ENCODE peak calls at places on chromosomes 16 and 17, in seven cellular contexts. Y is stimulated activated CD4-positive, alpha-beta T cell treated with anti-CD3 and anti-CD28 coated beads, Interleukin-2, amount 100 ng/mL, for 48 hours; L is activated naive CD4-positive, alpha-beta T cell; A is Right ventricle myocardium superior; I is H9; F is hypothalamus; J is T47D. C is an unnamed sample.

GRCh38 chr17:30218689-30219266 is 16.7 kb downstream of the SLC6A4 start:
- DNase-seq in Y (no peak), L (no peak), A (no peak), I (no peak), F (no peak), J (no peak), C (no peak)

GRCh38 chr17:43015579-43015978 is 6.6 kb downstream of the VAT1 start:
- DNase-seq in Y (no peak), L (no peak), A (peak), I (no peak), F (no peak), J (no peak), C (peak)

GRCh38 chr16:64964126-64964540 is 157.7 kb downstream of the CDH11 start:
- DNase-seq in Y (no peak), L (no peak), A (no peak), I (no peak), F (no peak), J (no peak), C (no peak)

GRCh38 chr16:66240088-66240487 is 126.4 kb upstream of the CDH5 start:
- DNase-seq in Y (no peak), L (no peak), A (no peak), I (no peak), F (no peak), J (no peak), C (no peak)

GRCh38 chr16:12250578-12250977 is 274.0 kb downstream of the SNX29 start:
- DNase-seq in Y (no peak), L (no peak), A (no peak), I (no peak), F (no peak), J (no peak), C (no peak)

GRCh38 chr16:87654826-87655225 is 52.5 kb downstream of the JPH3 start:
- DNase-seq in Y (no peak), L (no peak), A (no peak), I (no peak), F (no peak), J (no peak), C (no peak)

GRCh38 chr17:48153711-48154642 is 46.4 kb downstream of the SNX11 start:
- DNase-seq in Y (no peak), L (no peak), A (no peak), I (peak), F (no peak), J (peak), C (no peak)

GRCh38 chr16:67447508-67448076 is 16.7 kb downstream of the HSD11B2 start:
- DNase-seq in Y (peak), L (no peak), A (peak), I (peak), F (no peak), J (peak), C (no peak)

GRCh38 chr16:11128211-11129123 is 127.5 kb downstream of the SOCS1 start:
- DNase-seq in Y (no peak), L (no peak), A (peak), I (peak), F (no peak), J (peak), C (no peak)

GRCh38 chr17:41061969-41062368 is 2.1 kb upstream of the KRTAP2-3 start:
- DNase-seq in Y (no peak), L (no peak), A (no peak), I (no peak), F (no peak), J (no peak), C (no peak)

GRCh38 chr17:82101301-82101715 is 3.3 kb upstream of the FASN start:
- DNase-seq in Y (no peak), L (no peak), A (peak), I (no peak), F (no peak), J (peak), C (no peak)

GRCh38 chr17:39702901-39703893 is 3.3 kb downstream of the ERBB2 start:
- DNase-seq in Y (no peak), L (no peak), A (no peak), I (no peak), F (no peak), J (peak), C (no peak)

GRCh38 chr16:53599548-53599947 is 96.5 kb upstream of the AKTIP start:
- DNase-seq in Y (no peak), L (no peak), A (no peak), I (no peak), F (no peak), J (no peak), C (no peak)

GRCh38 chr17:3385869-3386816 is at the start of gene OR3A2:
- DNase-seq in Y (peak), L (no peak), A (no peak), I (peak), F (no peak), J (no peak), C (no peak)

GRCh38 chr16:12685806-12686205 is 117.9 kb downstream of the CPPED1 start:
- DNase-seq in Y (no peak), L (no peak), A (no peak), I (no peak), F (no peak), J (peak), C (no peak)